ENCODE peak calls at places on chromosomes 3 and 15, in five cellular contexts. P is OCI-LY7, O is mammary epithelial cell, Y is lower lobe of right lung, U is PC-3. Z is an unnamed sample.

GRCh38 chr15:31516459-31516858 is 189.8 kb downstream of the KLF13 start:
- DNase-seq in O (no peak), U (no peak), Y (no peak), P (no peak), Z (no peak)

GRCh38 chr15:75904241-75904631 is 558 bp downstream of the FBXO22 start:
- DNase-seq in O (peak), P (peak), Y (peak), U (peak), Z (no peak)

GRCh38 chr3:53137221-53137620 is 7.0 kb upstream of the RFT1 start:
- DNase-seq in O (no peak), P (peak), U (no peak), Y (no peak), Z (no peak)

GRCh38 chr3:187935623-187936156 is 190.4 kb upstream of the BCL6 start:
- DNase-seq in Y (no peak), O (no peak), P (peak), U (no peak), Z (no peak)

GRCh38 chr15:31977812-31978662 is 52.3 kb upstream of the CHRNA7 start:
- DNase-seq in O (no peak), P (peak), U (peak), Y (no peak), Z (no peak)

GRCh38 chr15:64897345-64897985 is 14.2 kb upstream of the ANKDD1A start:
- DNase-seq in P (no peak), Y (peak), U (peak), O (peak), Z (peak)

GRCh38 chr3:123696796-123697195 is 111.9 kb upstream of the HACD2 start:
- DNase-seq in O (no peak), Y (no peak), P (no peak), U (no peak), Z (no peak)

GRCh38 chr3:10281951-10282350 is 10.8 kb downstream of the GHRL start:
- DNase-seq in O (no peak), Y (no peak), U (no peak), P (no peak), Z (no peak)

GRCh38 chr3:47057212-47057671 is 77.8 kb downstream of the NBEAL2 start:
- DNase-seq in U (no peak), Y (no peak), O (peak), P (no peak), Z (no peak)

GRCh38 chr3:184338538-184338945 is 1.1 kb downstream of the FAM131A start:
- DNase-seq in P (no peak), O (no peak), Y (no peak), U (no peak), Z (peak)

GRCh38 chr15:98874773-98875172 is 132.8 kb downstream of the PGPEP1L start:
- DNase-seq in P (no peak), O (peak), Y (no peak), U (no peak), Z (no peak)

GRCh38 chr15:91795281-91795680 is 58.2 kb upstream of the SLCO3A1 start:
- DNase-seq in U (no peak), O (no peak), P (no peak), Y (no peak), Z (no peak)

GRCh38 chr15:47185222-47185800 is 532.0 kb upstream of the SEMA6D start:
- DNase-seq in P (no peak), Y (no peak), U (no peak), O (no peak), Z (no peak)

GRCh38 chr3:98021821-98022220 is 13.3 kb downstream of the GABRR3 start:
- DNase-seq in O (peak), U (peak), P (no peak), Y (no peak), Z (no peak)

GRCh38 chr15:69417581-69417980 is 3.4 kb downstream of the KIF23 start:
- DNase-seq in U (no peak), P (no peak), O (no peak), Y (no peak), Z (no peak)

GRCh38 chr3:38150780-38151528 is 12.5 kb downstream of the MYD88 start:
- DNase-seq in P (no peak), U (no peak), Y (no peak), O (no peak), Z (no peak)

GRCh38 chr3:193016437-193016887 is 98.8 kb upstream of the MB21D2 start:
- DNase-seq in P (no peak), O (peak), Y (no peak), U (peak), Z (no peak)

GRCh38 chr3:195717416-195717815 is 3.4 kb upstream of the MUC20 start:
- DNase-seq in Y (no peak), U (no peak), O (no peak), P (no peak), Z (no peak)

GRCh38 chr3:169771651-169772529 is 1.3 kb upstream of the MYNN start:
- DNase-seq in U (peak), Y (peak), P (peak), O (peak), Z (peak)

GRCh38 chr3:123104550-123104949 is 37.7 kb downstream of the PDIA5 start:
- DNase-seq in P (no peak), O (peak), U (peak), Y (no peak), Z (no peak)

GRCh38 chr3:178845446-178846118 is 226.0 kb downstream of the ZMAT3 start:
- DNase-seq in Y (no peak), U (no peak), O (peak), P (no peak), Z (no peak)

GRCh38 chr15:74406992-74407705 is 26.6 kb downstream of the SEMA7A start:
- DNase-seq in U (peak), Y (no peak), O (peak), P (no peak), Z (no peak)
- H3K27ac ChIP-seq in U (peak), Y (no peak), O (peak), P (no peak), Z (no peak)

DNA sequence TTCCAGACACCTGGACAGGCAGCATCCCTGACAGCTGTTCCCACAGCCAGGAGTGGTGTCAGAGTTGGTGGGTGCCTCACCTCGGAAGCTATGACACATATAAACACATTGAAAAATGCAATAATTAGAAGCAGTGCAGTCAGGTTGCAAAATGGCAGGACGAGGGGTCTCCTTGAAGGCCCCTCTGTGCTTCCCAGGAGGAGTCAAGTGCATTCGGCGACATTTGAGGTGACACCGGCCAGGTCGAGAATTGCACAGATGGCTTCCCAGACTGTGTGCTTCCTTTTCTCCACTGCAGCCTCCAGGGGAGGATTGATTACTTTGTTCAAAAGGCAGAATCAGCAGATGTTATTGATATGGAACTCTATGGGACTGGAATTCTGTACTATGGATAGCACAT is 163.1 kb downstream of the MINAR1 start:
- DNase-seq in O (no peak), U (no peak), Y (no peak), P (no peak), Z (no peak)
- H3K27ac ChIP-seq in O (no peak), U (no peak), Y (no peak), P (no peak), Z (no peak)

GRCh38 chr15:49088996-49089395 is 42.8 kb upstream of the SECISBP2L start:
- DNase-seq in P (no peak), Y (no peak), O (no peak), U (no peak), Z (no peak)
- H3K27ac ChIP-seq in P (no peak), Y (no peak), O (no peak), U (no peak), Z (no peak)

DNA sequence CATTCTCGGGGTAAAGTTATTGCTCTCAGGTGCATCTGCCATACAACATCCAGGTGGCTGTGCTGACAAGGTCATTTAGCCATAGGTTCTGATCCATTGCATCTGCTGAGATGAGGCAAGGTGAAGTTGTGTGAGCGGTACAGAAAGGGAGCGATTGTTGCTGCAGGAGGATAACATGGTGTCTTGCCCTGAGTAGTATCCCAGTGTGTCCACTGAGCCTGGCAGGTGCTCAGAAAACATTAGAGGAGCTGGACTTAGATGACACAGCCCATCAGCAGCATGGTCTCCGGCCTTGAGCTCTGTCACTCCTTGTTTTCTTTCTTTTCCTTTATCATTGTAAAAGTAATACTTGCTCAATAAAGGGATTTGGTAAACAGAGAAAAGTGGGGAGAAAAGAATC is 161.1 kb upstream of the ATP10A start:
- DNase-seq in U (no peak), Y (no peak), O (no peak), P (no peak), Z (no peak)
- H3K27ac ChIP-seq in U (no peak), Y (no peak), O (no peak), P (no peak), Z (no peak)

DNA sequence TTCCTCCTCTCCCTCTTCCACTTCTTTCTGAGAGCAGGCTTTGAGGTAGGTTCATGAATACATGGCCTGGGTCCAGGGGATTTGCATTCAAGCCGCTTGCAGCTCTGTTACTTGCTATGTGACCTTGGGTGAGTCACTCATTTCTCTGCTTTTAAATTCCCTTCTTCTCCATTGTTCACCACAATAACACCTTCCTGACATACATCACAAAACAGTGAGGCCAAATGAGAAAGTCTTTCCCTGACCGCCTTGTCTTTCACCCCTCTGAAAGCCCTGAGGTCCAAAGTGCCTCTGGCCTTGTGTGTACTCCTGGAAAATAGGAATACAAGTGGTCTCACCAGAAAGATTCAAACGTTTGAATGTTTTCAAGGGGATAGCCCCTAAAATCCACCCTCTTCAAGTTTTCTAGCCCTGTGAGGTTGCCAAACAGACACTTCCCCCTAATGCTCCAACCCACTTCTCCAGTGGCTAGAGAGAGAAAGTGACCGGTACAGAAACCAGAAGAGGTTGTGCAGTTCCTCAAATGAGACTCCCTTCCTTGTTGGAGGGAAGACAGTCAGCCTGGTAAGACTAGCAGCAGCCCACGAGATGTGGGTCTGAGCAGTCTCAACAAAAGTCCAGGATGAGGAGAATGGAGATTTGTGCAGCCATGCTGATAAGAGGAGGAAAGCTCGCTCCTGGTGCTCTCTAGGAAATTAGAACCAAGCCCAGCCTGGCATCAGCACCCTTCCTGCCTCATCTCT is 222.9 kb upstream of the TPRG1 start:
- DNase-seq in U (peak), Y (no peak), P (no peak), O (peak), Z (peak)
- H3K27ac ChIP-seq in U (peak), Y (peak), P (no peak), O (peak), Z (peak)

DNA sequence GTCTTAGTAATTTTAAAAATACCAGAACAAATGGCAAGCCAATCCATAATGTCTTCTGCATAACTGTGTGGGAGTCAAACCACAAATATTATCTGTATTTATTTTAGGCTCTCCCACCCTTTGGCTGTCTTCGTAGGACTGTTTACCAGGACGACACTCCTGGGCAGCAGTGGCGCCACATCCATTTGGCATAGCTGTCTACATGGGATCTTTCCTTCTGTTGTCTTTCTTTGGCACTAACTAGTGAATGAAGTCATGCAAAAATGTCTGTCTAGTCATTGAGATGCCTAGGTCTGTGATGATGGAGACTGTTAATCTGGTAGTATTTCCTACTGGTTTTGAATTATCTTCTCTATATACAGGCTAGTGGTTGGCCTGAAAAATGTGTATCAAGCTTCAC is 54.0 kb upstream of the CHMP2B start:
- DNase-seq in P (no peak), O (no peak), Y (no peak), U (peak), Z (no peak)
- H3K27ac ChIP-seq in P (no peak), O (no peak), Y (no peak), U (no peak), Z (no peak)

GRCh38 chr3:40847571-40847992 is 322.8 kb downstream of the ZNF621 start:
- DNase-seq in U (peak), P (no peak), O (peak), Y (no peak), Z (no peak)
- H3K27ac ChIP-seq in U (no peak), P (no peak), O (no peak), Y (no peak), Z (no peak)

GRCh38 chr3:106881177-106881576 is 496.1 kb upstream of the CCDC54 start:
- DNase-seq in P (no peak), O (no peak), U (no peak), Y (no peak), Z (no peak)

GRCh38 chr3:106880206-106880605 is 497.0 kb upstream of the CCDC54 start:
- DNase-seq in U (no peak), P (no peak), Y (no peak), O (no peak), Z (no peak)

DNA sequence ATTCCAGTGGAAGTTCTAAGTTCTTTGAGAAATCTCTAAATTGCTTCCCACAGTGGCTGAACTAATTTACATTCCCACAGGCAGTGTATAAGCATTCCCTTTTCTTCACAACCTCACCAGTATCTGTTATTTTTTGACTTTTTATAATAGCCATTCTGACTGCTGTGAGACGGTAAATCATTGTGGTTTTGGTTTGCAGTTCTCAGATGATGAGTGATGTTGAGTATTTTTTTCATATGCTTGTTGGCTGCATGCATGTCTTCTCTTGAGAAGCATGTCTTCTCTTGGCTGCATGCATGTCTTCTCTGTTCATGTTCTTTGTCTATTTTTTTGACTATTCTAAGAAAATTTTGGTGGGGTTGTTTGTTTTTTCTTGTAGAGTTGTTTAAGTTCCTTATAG is 499.6 kb upstream of the CCDC54 start:
- DNase-seq in Y (no peak), O (no peak), P (no peak), U (no peak), Z (no peak)
- H3K27ac ChIP-seq in Y (no peak), O (no peak), P (no peak), U (no peak), Z (no peak)

GRCh38 chr15:101357885-101358284 is 62.8 kb upstream of the SNRPA1 start:
- DNase-seq in Y (no peak), P (no peak), U (no peak), O (no peak), Z (no peak)

GRCh38 chr15:101358895-101359294 is 63.8 kb upstream of the SNRPA1 start:
- DNase-seq in O (peak), Y (no peak), U (no peak), P (no peak), Z (no peak)

GRCh38 chr15:101355678-101356464 is 60.8 kb upstream of the SNRPA1 start:
- DNase-seq in P (no peak), O (no peak), U (no peak), Y (no peak), Z (no peak)

GRCh38 chr15:101359365-101359947 is 64.4 kb upstream of the SNRPA1 start:
- DNase-seq in Y (no peak), U (peak), O (peak), P (no peak), Z (no peak)

GRCh38 chr15:101357333-101357732 is 62.3 kb upstream of the SNRPA1 start:
- DNase-seq in O (peak), P (no peak), U (peak), Y (no peak), Z (no peak)
- H3K27ac ChIP-seq in O (no peak), P (no peak), U (no peak), Y (no peak), Z (no peak)

Z was measured in sigmoid colon.